ENCODE peak calls at places on chromosome 14, in four cellular contexts. I is NCI-H1105, B is posterior vena cava, P is endodermal cell. G is an unnamed sample.

GRCh38 chr14:99436247-99437180 is 44.1 kb downstream of the SETD3 start:
- DNase-seq in I (no peak), B (no peak), P (no peak), G (no peak)

GRCh38 chr14:70096866-70097265 is 91.9 kb downstream of the SLC8A3 start:
- DNase-seq in I (no peak), B (no peak), P (peak), G (peak)

GRCh38 chr14:100669468-100669867 is 57.2 kb upstream of the DLK1 start:
- DNase-seq in I (no peak), B (no peak), P (no peak), G (peak)

GRCh38 chr14:59244581-59244980 is 56.1 kb downstream of the DAAM1 start:
- DNase-seq in I (no peak), B (no peak), P (no peak), G (peak)

GRCh38 chr14:55053500-55053899 is 2.1 kb downstream of the MAPK1IP1L start:
- DNase-seq in I (no peak), B (no peak), P (no peak), G (no peak)

GRCh38 chr14:50828738-50829471 is 2.1 kb downstream of the NIN start:
- DNase-seq in I (no peak), B (no peak), P (no peak), G (no peak)

GRCh38 chr14:81414123-81414522 is 14.0 kb upstream of the STON2 start:
- DNase-seq in I (no peak), B (no peak), P (no peak), G (no peak)

GRCh38 chr14:78010688-78011087 is 159.5 kb upstream of the NRXN3 start:
- DNase-seq in I (no peak), B (no peak), P (no peak), G (no peak)

GRCh38 chr14:79476552-79476951 is 734.8 kb downstream of the DIO2 start:
- DNase-seq in I (no peak), B (no peak), P (no peak), G (no peak)

GRCh38 chr14:23028800-23029199 is 5.9 kb downstream of the PSMB5 start:
- DNase-seq in I (no peak), B (no peak), P (no peak), G (no peak)

GRCh38 chr14:89429206-89430091 is 12.4 kb upstream of the FOXN3 start:
- DNase-seq in I (peak), B (no peak), P (no peak), G (no peak)

GRCh38 chr14:22793976-22794375 is 21.3 kb downstream of the SLC7A7 start:
- DNase-seq in I (no peak), B (no peak), P (no peak), G (no peak)

GRCh38 chr14:94850332-94851211 is 80.7 kb upstream of the GSC start:
- DNase-seq in I (peak), B (no peak), P (no peak), G (no peak)

GRCh38 chr14:29601559-29602109 is 326.0 kb downstream of the PRKD1 start:
- DNase-seq in I (no peak), B (no peak), P (no peak), G (no peak)

GRCh38 chr14:81211844-81212243 is 8.9 kb downstream of the GTF2A1 start:
- DNase-seq in I (no peak), B (no peak), P (no peak), G (peak)